ENCODE peak calls at places on chromosomes 11 and 22, in seven cellular contexts. One of them, this sample, is unnamed.

GRCh38 chr11:86218125-86219081 is 26.1 kb upstream of the EED start:
- DNase-seq in lower lobe of right lung: peak; percentile 53
- DNase-seq in T-cell: peak; percentile 29
- DNase-seq in NCI-H226: peak; percentile 50
- DNase-seq in activated CD8-positive, alpha-beta memory T cell treated with anti-CD3 and anti-CD28 coated beads, Interleukin-2, amount 50 U/mL, for 4 hours: peak; percentile 61
- DNase-seq in fibroblast of the conjunctiva: peak; percentile 65
- DNase-seq in GM19239: no peak
- DNase-seq in this sample: peak; percentile 77

GRCh38 chr11:100777118-100777517 is 90.0 kb downstream of the ARHGAP42 start:
- DNase-seq in NCI-H226: peak; percentile 4
- DNase-seq in lower lobe of right lung: no peak
- DNase-seq in T-cell: no peak
- DNase-seq in activated CD8-positive, alpha-beta memory T cell treated with anti-CD3 and anti-CD28 coated beads, Interleukin-2, amount 50 U/mL, for 4 hours: no peak
- DNase-seq in GM19239: no peak
- DNase-seq in fibroblast of the conjunctiva: no peak
- DNase-seq in this sample: no peak

GRCh38 chr11:66530927-66531722 is 14.7 kb downstream of the ZDHHC24 start:
- DNase-seq in lower lobe of right lung: no peak
- DNase-seq in GM19239: no peak
- DNase-seq in T-cell: no peak
- DNase-seq in fibroblast of the conjunctiva: no peak
- DNase-seq in NCI-H226: no peak
- DNase-seq in activated CD8-positive, alpha-beta memory T cell treated with anti-CD3 and anti-CD28 coated beads, Interleukin-2, amount 50 U/mL, for 4 hours: no peak
- DNase-seq in this sample: no peak

GRCh38 chr11:117328414-117329010 is 858 bp downstream of the CEP164 start:
- DNase-seq in T-cell: no peak
- DNase-seq in GM19239: no peak
- DNase-seq in activated CD8-positive, alpha-beta memory T cell treated with anti-CD3 and anti-CD28 coated beads, Interleukin-2, amount 50 U/mL, for 4 hours: no peak
- DNase-seq in fibroblast of the conjunctiva: peak; percentile 4
- DNase-seq in lower lobe of right lung: no peak
- DNase-seq in NCI-H226: no peak
- DNase-seq in this sample: no peak

GRCh38 chr22:20508815-20509271 is 1.4 kb downstream of the MED15 start:
- DNase-seq in T-cell: no peak
- DNase-seq in activated CD8-positive, alpha-beta memory T cell treated with anti-CD3 and anti-CD28 coated beads, Interleukin-2, amount 50 U/mL, for 4 hours: no peak
- DNase-seq in GM19239: no peak
- DNase-seq in fibroblast of the conjunctiva: no peak
- DNase-seq in lower lobe of right lung: no peak
- DNase-seq in NCI-H226: no peak
- DNase-seq in this sample: no peak

GRCh38 chr22:19931514-19931913 is 10.1 kb upstream of the COMT start:
- DNase-seq in activated CD8-positive, alpha-beta memory T cell treated with anti-CD3 and anti-CD28 coated beads, Interleukin-2, amount 50 U/mL, for 4 hours: no peak
- DNase-seq in lower lobe of right lung: peak; percentile 6
- DNase-seq in T-cell: no peak
- DNase-seq in fibroblast of the conjunctiva: no peak
- DNase-seq in GM19239: no peak
- DNase-seq in NCI-H226: no peak
- DNase-seq in this sample: no peak

GRCh38 chr11:87007938-87008337 is 29.8 kb upstream of the TMEM135 start:
- DNase-seq in fibroblast of the conjunctiva: no peak
- DNase-seq in T-cell: no peak
- DNase-seq in activated CD8-positive, alpha-beta memory T cell treated with anti-CD3 and anti-CD28 coated beads, Interleukin-2, amount 50 U/mL, for 4 hours: no peak
- DNase-seq in NCI-H226: peak; percentile 28
- DNase-seq in lower lobe of right lung: no peak
- DNase-seq in GM19239: no peak
- DNase-seq in this sample: no peak

GRCh38 chr11:64107300-64107699 is 58.6 kb downstream of the MACROD1 start:
- DNase-seq in lower lobe of right lung: no peak
- DNase-seq in fibroblast of the conjunctiva: no peak
- DNase-seq in GM19239: no peak
- DNase-seq in activated CD8-positive, alpha-beta memory T cell treated with anti-CD3 and anti-CD28 coated beads, Interleukin-2, amount 50 U/mL, for 4 hours: no peak
- DNase-seq in T-cell: no peak
- DNase-seq in NCI-H226: no peak
- DNase-seq in this sample: no peak

GRCh38 chr11:118620529-118621070 is 13.2 kb downstream of the PHLDB1 start:
- DNase-seq in GM19239: no peak
- DNase-seq in T-cell: no peak
- DNase-seq in NCI-H226: peak; percentile 81
- DNase-seq in lower lobe of right lung: peak; percentile 48
- DNase-seq in fibroblast of the conjunctiva: no peak
- DNase-seq in activated CD8-positive, alpha-beta memory T cell treated with anti-CD3 and anti-CD28 coated beads, Interleukin-2, amount 50 U/mL, for 4 hours: no peak
- DNase-seq in this sample: no peak

GRCh38 chr11:2688381-2689231 is 11.2 kb downstream of the KCNQ1OT1 start:
- DNase-seq in lower lobe of right lung: no peak
- DNase-seq in fibroblast of the conjunctiva: no peak
- DNase-seq in NCI-H226: no peak
- DNase-seq in T-cell: no peak
- DNase-seq in activated CD8-positive, alpha-beta memory T cell treated with anti-CD3 and anti-CD28 coated beads, Interleukin-2, amount 50 U/mL, for 4 hours: peak; percentile 11
- DNase-seq in GM19239: no peak
- DNase-seq in this sample: no peak

GRCh38 chr11:113859665-113860064 is 15.7 kb downstream of the USP28 start:
- DNase-seq in fibroblast of the conjunctiva: no peak
- DNase-seq in lower lobe of right lung: no peak
- DNase-seq in NCI-H226: no peak
- DNase-seq in activated CD8-positive, alpha-beta memory T cell treated with anti-CD3 and anti-CD28 coated beads, Interleukin-2, amount 50 U/mL, for 4 hours: no peak
- DNase-seq in GM19239: no peak
- DNase-seq in T-cell: no peak
- DNase-seq in this sample: no peak

GRCh38 chr22:48651036-48651890 is 1176.4 kb downstream of the BRD1 start:
- DNase-seq in T-cell: no peak
- DNase-seq in GM19239: no peak
- DNase-seq in lower lobe of right lung: no peak
- DNase-seq in NCI-H226: no peak
- DNase-seq in activated CD8-positive, alpha-beta memory T cell treated with anti-CD3 and anti-CD28 coated beads, Interleukin-2, amount 50 U/mL, for 4 hours: no peak
- DNase-seq in fibroblast of the conjunctiva: no peak
- DNase-seq in this sample: no peak

GRCh38 chr11:57277845-57278720 is 41.0 kb upstream of the APLNR start:
- DNase-seq in fibroblast of the conjunctiva: peak; percentile 85
- DNase-seq in GM19239: peak; percentile 47
- DNase-seq in T-cell: no peak
- DNase-seq in NCI-H226: peak; percentile 76
- DNase-seq in lower lobe of right lung: peak; percentile 71
- DNase-seq in activated CD8-positive, alpha-beta memory T cell treated with anti-CD3 and anti-CD28 coated beads, Interleukin-2, amount 50 U/mL, for 4 hours: peak; percentile 24
- DNase-seq in this sample: no peak

GRCh38 chr11:64459016-64459415 is 100.1 kb downstream of the RPS6KA4 start:
- DNase-seq in activated CD8-positive, alpha-beta memory T cell treated with anti-CD3 and anti-CD28 coated beads, Interleukin-2, amount 50 U/mL, for 4 hours: no peak
- DNase-seq in T-cell: no peak
- DNase-seq in NCI-H226: peak; percentile 2
- DNase-seq in GM19239: no peak
- DNase-seq in lower lobe of right lung: no peak
- DNase-seq in fibroblast of the conjunctiva: no peak
- DNase-seq in this sample: no peak

GRCh38 chr11:113728814-113729213 is 22.7 kb upstream of the TMPRSS5 start:
- DNase-seq in NCI-H226: no peak
- DNase-seq in activated CD8-positive, alpha-beta memory T cell treated with anti-CD3 and anti-CD28 coated beads, Interleukin-2, amount 50 U/mL, for 4 hours: no peak
- DNase-seq in fibroblast of the conjunctiva: no peak
- DNase-seq in lower lobe of right lung: no peak
- DNase-seq in T-cell: no peak
- DNase-seq in GM19239: no peak
- DNase-seq in this sample: no peak

GRCh38 chr11:45321669-45322068 is 35.5 kb upstream of the SYT13 start:
- DNase-seq in lower lobe of right lung: no peak
- DNase-seq in fibroblast of the conjunctiva: no peak
- DNase-seq in activated CD8-positive, alpha-beta memory T cell treated with anti-CD3 and anti-CD28 coated beads, Interleukin-2, amount 50 U/mL, for 4 hours: no peak
- DNase-seq in NCI-H226: no peak
- DNase-seq in GM19239: no peak
- DNase-seq in T-cell: no peak
- DNase-seq in this sample: no peak

GRCh38 chr11:36155770-36156485 is 133.3 kb downstream of the COMMD9 start:
- DNase-seq in NCI-H226: peak; percentile 69
- DNase-seq in lower lobe of right lung: no peak
- DNase-seq in activated CD8-positive, alpha-beta memory T cell treated with anti-CD3 and anti-CD28 coated beads, Interleukin-2, amount 50 U/mL, for 4 hours: no peak
- DNase-seq in GM19239: no peak
- DNase-seq in T-cell: no peak
- DNase-seq in fibroblast of the conjunctiva: no peak
- DNase-seq in this sample: no peak

GRCh38 chr11:104333977-104334376 is 170.0 kb upstream of the PDGFD start:
- DNase-seq in GM19239: no peak
- DNase-seq in T-cell: no peak
- DNase-seq in fibroblast of the conjunctiva: no peak
- DNase-seq in NCI-H226: no peak
- DNase-seq in lower lobe of right lung: no peak
- DNase-seq in activated CD8-positive, alpha-beta memory T cell treated with anti-CD3 and anti-CD28 coated beads, Interleukin-2, amount 50 U/mL, for 4 hours: no peak
- DNase-seq in this sample: no peak

GRCh38 chr11:35584321-35584720 is 33.9 kb upstream of the FJX1 start:
- DNase-seq in fibroblast of the conjunctiva: peak; percentile 36
- DNase-seq in activated CD8-positive, alpha-beta memory T cell treated with anti-CD3 and anti-CD28 coated beads, Interleukin-2, amount 50 U/mL, for 4 hours: no peak
- DNase-seq in NCI-H226: no peak
- DNase-seq in GM19239: no peak
- DNase-seq in lower lobe of right lung: no peak
- DNase-seq in T-cell: no peak
- DNase-seq in this sample: no peak

GRCh38 chr11:103061656-103062055 is 30.3 kb downstream of the DCUN1D5 start:
- DNase-seq in T-cell: no peak
- DNase-seq in lower lobe of right lung: no peak
- DNase-seq in NCI-H226: no peak
- DNase-seq in activated CD8-positive, alpha-beta memory T cell treated with anti-CD3 and anti-CD28 coated beads, Interleukin-2, amount 50 U/mL, for 4 hours: no peak
- DNase-seq in GM19239: no peak
- DNase-seq in fibroblast of the conjunctiva: no peak
- DNase-seq in this sample: no peak

GRCh38 chr22:22396741-22397291 is 111.7 kb downstream of the ZNF280B start:
- DNase-seq in T-cell: no peak
- DNase-seq in lower lobe of right lung: no peak
- DNase-seq in fibroblast of the conjunctiva: no peak
- DNase-seq in activated CD8-positive, alpha-beta memory T cell treated with anti-CD3 and anti-CD28 coated beads, Interleukin-2, amount 50 U/mL, for 4 hours: no peak
- DNase-seq in NCI-H226: no peak
- DNase-seq in GM19239: no peak
- DNase-seq in this sample: no peak

GRCh38 chr11:73878771-73879170 is 2.0 kb downstream of the PAAF1 start:
- DNase-seq in lower lobe of right lung: no peak
- DNase-seq in fibroblast of the conjunctiva: no peak
- DNase-seq in activated CD8-positive, alpha-beta memory T cell treated with anti-CD3 and anti-CD28 coated beads, Interleukin-2, amount 50 U/mL, for 4 hours: no peak
- DNase-seq in T-cell: no peak
- DNase-seq in GM19239: no peak
- DNase-seq in NCI-H226: no peak
- DNase-seq in this sample: no peak

GRCh38 chr11:44618561-44619425 is 53.3 kb downstream of the CD82 start:
- DNase-seq in GM19239: no peak
- DNase-seq in activated CD8-positive, alpha-beta memory T cell treated with anti-CD3 and anti-CD28 coated beads, Interleukin-2, amount 50 U/mL, for 4 hours: no peak
- DNase-seq in fibroblast of the conjunctiva: no peak
- DNase-seq in T-cell: peak; percentile 21
- DNase-seq in NCI-H226: no peak
- DNase-seq in lower lobe of right lung: no peak
- DNase-seq in this sample: no peak

GRCh38 chr11:396948-397548 is 3.0 kb downstream of the PKP3 start:
- DNase-seq in T-cell: no peak
- DNase-seq in activated CD8-positive, alpha-beta memory T cell treated with anti-CD3 and anti-CD28 coated beads, Interleukin-2, amount 50 U/mL, for 4 hours: peak; percentile 50
- DNase-seq in lower lobe of right lung: peak; percentile 58
- DNase-seq in GM19239: peak; percentile 97
- DNase-seq in fibroblast of the conjunctiva: peak; percentile 31
- DNase-seq in NCI-H226: no peak
- DNase-seq in this sample: no peak

GRCh38 chr11:121672630-121673487 is 220.1 kb upstream of the SORL1-AS1 start:
- DNase-seq in activated CD8-positive, alpha-beta memory T cell treated with anti-CD3 and anti-CD28 coated beads, Interleukin-2, amount 50 U/mL, for 4 hours: no peak
- DNase-seq in lower lobe of right lung: no peak
- DNase-seq in fibroblast of the conjunctiva: no peak
- DNase-seq in NCI-H226: no peak
- DNase-seq in GM19239: no peak
- DNase-seq in T-cell: no peak
- DNase-seq in this sample: no peak

GRCh38 chr11:86669424-86669823 is 3.0 kb downstream of the ME3 start:
- DNase-seq in lower lobe of right lung: no peak
- DNase-seq in activated CD8-positive, alpha-beta memory T cell treated with anti-CD3 and anti-CD28 coated beads, Interleukin-2, amount 50 U/mL, for 4 hours: no peak
- DNase-seq in GM19239: no peak
- DNase-seq in NCI-H226: no peak
- DNase-seq in T-cell: no peak
- DNase-seq in fibroblast of the conjunctiva: no peak
- DNase-seq in this sample: no peak

GRCh38 chr11:60871378-60872061 is 4.2 kb downstream of the ZP1 start:
- DNase-seq in fibroblast of the conjunctiva: no peak
- DNase-seq in NCI-H226: no peak
- DNase-seq in T-cell: no peak
- DNase-seq in activated CD8-positive, alpha-beta memory T cell treated with anti-CD3 and anti-CD28 coated beads, Interleukin-2, amount 50 U/mL, for 4 hours: no peak
- DNase-seq in GM19239: no peak
- DNase-seq in lower lobe of right lung: peak; percentile 34
- DNase-seq in this sample: no peak

GRCh38 chr11:120400564-120401364 is 64.6 kb downstream of the ARHGEF12 start:
- DNase-seq in NCI-H226: peak; percentile 99
- DNase-seq in T-cell: no peak
- DNase-seq in activated CD8-positive, alpha-beta memory T cell treated with anti-CD3 and anti-CD28 coated beads, Interleukin-2, amount 50 U/mL, for 4 hours: no peak
- DNase-seq in lower lobe of right lung: no peak
- DNase-seq in GM19239: no peak
- DNase-seq in fibroblast of the conjunctiva: peak; percentile 92
- DNase-seq in this sample: no peak

GRCh38 chr11:106990322-106990721 is 28.0 kb downstream of the GUCY1A2 start:
- DNase-seq in NCI-H226: no peak
- DNase-seq in activated CD8-positive, alpha-beta memory T cell treated with anti-CD3 and anti-CD28 coated beads, Interleukin-2, amount 50 U/mL, for 4 hours: no peak
- DNase-seq in T-cell: no peak
- DNase-seq in GM19239: no peak
- DNase-seq in fibroblast of the conjunctiva: no peak
- DNase-seq in lower lobe of right lung: no peak
- DNase-seq in this sample: no peak